ENCODE peak calls at places on chromosome 12, in nine cellular contexts. C is SK-N-SH; B is HepG2; A is A549; R is suprapubic skin; O is breast epithelium; I is foreskin keratinocyte; N is tibial artery; Y is naive thymus-derived CD4-positive, alpha-beta T cell. K is an unnamed sample.

GRCh38 chr12:47891356-47891755 is 13.4 kb downstream of the VDR start:
- DNase-seq in C (no peak), B (no peak), A (no peak), R (no peak), O (no peak), I (no peak), N (no peak), Y (no peak), K (no peak)

GRCh38 chr12:56266634-56267442 is at the start of gene COQ10A:
- DNase-seq in C (peak; percentile 98), B (peak; percentile 83), A (peak; percentile 94), R (peak; percentile 94), O (peak; percentile 86), I (peak; percentile 62), N (peak; percentile 94), Y (peak; percentile 88), K (peak; percentile 96)

GRCh38 chr12:3809357-3810015 is 56.6 kb upstream of the CRACR2A start:
- DNase-seq in C (no peak), B (no peak), A (no peak), R (no peak), O (no peak), I (no peak), N (no peak), Y (no peak), K (no peak)

GRCh38 chr12:32444895-32445294 is 45.5 kb downstream of the FGD4 start:
- DNase-seq in C (no peak), B (peak; percentile 85), A (peak; percentile 83), R (no peak), O (no peak), I (peak; percentile 88), N (no peak), Y (no peak), K (no peak)

GRCh38 chr12:111438501-111438900 is 32.8 kb downstream of the SH2B3 start:
- DNase-seq in C (no peak), B (no peak), A (no peak), R (no peak), O (no peak), I (peak; percentile 58), N (no peak), Y (peak; percentile 68), K (no peak)

GRCh38 chr12:24679135-24679534 is 269.8 kb downstream of the BCAT1 start:
- DNase-seq in C (no peak), B (peak; percentile 16), A (no peak), R (no peak), O (no peak), I (no peak), N (no peak), Y (no peak), K (no peak)

GRCh38 chr12:67710582-67710981 is 62.0 kb downstream of the DYRK2 start:
- DNase-seq in C (no peak), B (peak; percentile 67), A (peak; percentile 82), R (no peak), O (no peak), I (no peak), N (no peak), Y (no peak), K (no peak)

GRCh38 chr12:25984759-25985158 is 26.3 kb downstream of the RASSF8 start:
- DNase-seq in C (no peak), B (no peak), A (no peak), R (no peak), O (no peak), I (no peak), N (no peak), Y (no peak), K (no peak)

GRCh38 chr12:114729731-114730130 is 45.8 kb upstream of the TBX3 start:
- DNase-seq in C (no peak), B (no peak), A (peak; percentile 61), R (no peak), O (no peak), I (peak; percentile 76), N (no peak), Y (no peak), K (no peak)

GRCh38 chr12:15603461-15604085 is 185.6 kb downstream of the EPS8 start:
- DNase-seq in C (no peak), B (peak; percentile 13), A (no peak), R (no peak), O (no peak), I (no peak), N (no peak), Y (no peak), K (no peak)

GRCh38 chr12:27610380-27610779 is 85.9 kb upstream of the REP15 start:
- DNase-seq in C (no peak), B (no peak), A (peak; percentile 40), R (no peak), O (no peak), I (peak; percentile 74), N (no peak), Y (no peak), K (no peak)

GRCh38 chr12:26813812-26814211 is 19.2 kb downstream of the ITPR2 start:
- DNase-seq in C (no peak), B (no peak), A (no peak), R (no peak), O (no peak), I (no peak), N (no peak), Y (no peak), K (no peak)

GRCh38 chr12:65984227-65984479 is 146.4 kb downstream of the LLPH start:
- DNase-seq in C (no peak), B (no peak), A (no peak), R (no peak), O (no peak), I (no peak), N (no peak), Y (no peak), K (no peak)

GRCh38 chr12:57993030-57993429 is 51.7 kb downstream of the ATP23 start:
- DNase-seq in C (no peak), B (no peak), A (no peak), R (no peak), O (no peak), I (no peak), N (no peak), Y (no peak), K (no peak)

GRCh38 chr12:127516467-127516866 is 750.5 kb upstream of the TMEM132C start:
- DNase-seq in C (no peak), B (no peak), A (no peak), R (no peak), O (no peak), I (no peak), N (no peak), Y (no peak), K (no peak)

GRCh38 chr12:78018146-78018910 is 187.6 kb downstream of the NAV3 start:
- DNase-seq in C (no peak), B (peak; percentile 3), A (no peak), R (no peak), O (no peak), I (no peak), N (no peak), Y (no peak), K (no peak)

GRCh38 chr12:12859690-12860089 is 31.7 kb upstream of the GPRC5A start:
- DNase-seq in C (no peak), B (no peak), A (peak; percentile 47), R (no peak), O (no peak), I (no peak), N (no peak), Y (no peak), K (no peak)

GRCh38 chr12:2297004-2297403 is 244.2 kb downstream of the CACNA1C start:
- DNase-seq in C (no peak), B (no peak), A (no peak), R (no peak), O (no peak), I (no peak), N (no peak), Y (no peak), K (no peak)

GRCh38 chr12:131882804-131883520 is 11.5 kb upstream of the ULK1 start:
- DNase-seq in C (no peak), B (no peak), A (peak; percentile 59), R (no peak), O (no peak), I (no peak), N (no peak), Y (no peak), K (peak; percentile 63)

GRCh38 chr12:114701553-114701952 is 17.6 kb upstream of the TBX3 start:
- DNase-seq in C (no peak), B (no peak), A (no peak), R (no peak), O (no peak), I (no peak), N (no peak), Y (no peak), K (no peak)

DNA sequence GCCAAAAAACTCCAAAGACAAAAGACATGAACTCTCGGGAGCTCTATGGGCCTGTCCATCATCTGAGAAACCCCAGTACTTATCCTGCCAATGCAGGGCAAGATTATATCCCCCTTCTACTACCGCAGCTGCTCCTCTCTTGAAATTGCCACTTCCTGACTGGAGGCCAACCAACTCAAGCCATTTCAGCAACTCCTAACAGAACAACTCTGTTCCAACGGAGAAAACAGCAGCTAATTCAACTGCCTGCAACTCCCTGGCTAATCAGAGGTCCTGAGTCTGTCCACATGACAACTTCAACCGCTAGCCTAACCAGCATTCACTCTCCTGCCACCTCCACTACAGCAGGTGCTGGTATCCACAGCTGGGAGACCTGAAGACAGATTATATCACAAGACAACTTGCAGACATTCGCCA is 24.1 kb downstream of the CEP83 start:
- DNase-seq in C (no peak), B (no peak), A (no peak), R (no peak), O (no peak), I (no peak), N (no peak), Y (peak; percentile 5), K (peak; percentile 44)
- H3K4me1 ChIP-seq in C (no peaks in the 10 kb centered on the region), B (peaks cover 39% of the 10 kb centered on the region), A (no peaks in the 10 kb centered on the region), R (no peaks in the 10 kb centered on the region), O (no peaks in the 10 kb centered on the region), I (no peaks in the 10 kb centered on the region), N (no peaks in the 10 kb centered on the region), Y (peaks cover 9% of the 10 kb centered on the region), K (no peaks in the 10 kb centered on the region)

GRCh38 chr12:115926037-115926670 is 351.3 kb downstream of the MED13L start:
- DNase-seq in C (no peak), B (no peak), A (no peak), R (no peak), O (no peak), I (no peak), N (no peak), Y (no peak), K (no peak)
- H3K4me1 ChIP-seq in C (no peaks in the 10 kb centered on the region), B (no peaks in the 10 kb centered on the region), A (no peaks in the 10 kb centered on the region), R (no peaks in the 10 kb centered on the region), O (no peaks in the 10 kb centered on the region), I (no peaks in the 10 kb centered on the region), N (no peaks in the 10 kb centered on the region), Y (no peaks in the 10 kb centered on the region), K (no peaks in the 10 kb centered on the region)

GRCh38 chr12:49565119-49565955 is 2.6 kb downstream of the MCRS1 start:
- DNase-seq in C (no peak), B (no peak), A (no peak), R (no peak), O (no peak), I (no peak), N (peak; percentile 24), Y (no peak), K (no peak)
- H3K4me1 ChIP-seq in C (peaks cover 7% of the 10 kb centered on the region), B (peaks cover 23% of the 10 kb centered on the region), A (peaks cover 13% of the 10 kb centered on the region), R (peaks cover 30% of the 10 kb centered on the region), O (no peaks in the 10 kb centered on the region), I (no peaks in the 10 kb centered on the region), N (peaks cover 20% of the 10 kb centered on the region), Y (peaks cover 42% of the 10 kb centered on the region), K (no peaks in the 10 kb centered on the region)

DNA sequence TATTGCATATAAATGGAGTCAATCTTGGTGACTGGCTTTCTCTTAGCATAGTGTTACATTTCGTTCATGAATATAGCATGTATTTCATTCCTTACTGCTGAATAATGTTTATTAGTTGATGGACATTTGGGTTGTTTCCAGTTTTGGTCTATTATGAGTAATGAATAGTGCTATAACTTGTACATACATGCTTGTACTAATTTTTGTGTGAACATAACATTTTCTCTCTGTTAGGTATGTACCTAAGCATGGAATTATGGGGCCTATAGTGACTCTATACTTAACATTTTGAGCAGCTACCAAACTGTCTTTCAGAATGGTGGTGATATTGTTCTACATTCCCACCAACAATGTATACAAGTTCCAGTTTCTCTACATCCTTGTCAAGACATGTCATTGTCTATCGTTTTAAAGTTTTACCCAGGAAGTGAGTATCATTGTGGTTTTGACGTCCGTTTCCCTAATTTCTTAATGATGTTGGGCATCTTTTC is 23.1 kb downstream of the ATP2A2 start:
- DNase-seq in C (no peak), B (no peak), A (no peak), R (no peak), O (no peak), I (peak; percentile 97), N (no peak), Y (no peak), K (no peak)
- H3K4me1 ChIP-seq in C (peaks cover 11% of the 10 kb centered on the region), B (peaks cover 17% of the 10 kb centered on the region), A (peaks cover 77% of the 10 kb centered on the region), R (peaks cover 23% of the 10 kb centered on the region), O (no peaks in the 10 kb centered on the region), I (peaks cover 49% of the 10 kb centered on the region), N (peaks cover 13% of the 10 kb centered on the region), Y (no peaks in the 10 kb centered on the region), K (no peaks in the 10 kb centered on the region)